ENCODE peak calls at places on chromosomes 13 and 19, in four cellular contexts. H is fibroblast of villous mesenchyme; N is stimulated activated CD4-positive, alpha-beta T cell treated with anti-CD3 and anti-CD28 coated beads, Interleukin-15, amount 100 ng/mL, for 1 hour; C is RPMI7951. Z is an unnamed sample.

GRCh38 chr19:38172001-38172400 is 52.0 kb downstream of the DPF1 start:
- DNase-seq in H (no peak), N (no peak), C (no peak), Z (no peak)

GRCh38 chr19:45470147-45471081 is 2.6 kb downstream of the FOSB start:
- DNase-seq in H (peak; percentile 32), N (peak; percentile 34), C (peak; percentile 79), Z (peak; percentile 83)

GRCh38 chr13:28611021-28611420 is 47.9 kb upstream of the POMP start:
- DNase-seq in H (no peak), N (no peak), C (peak; percentile 31), Z (peak; percentile 59)

GRCh38 chr13:75771818-75772217 is 135.7 kb downstream of the LMO7 start:
- DNase-seq in H (peak; percentile 71), N (no peak), C (peak; percentile 65), Z (peak; percentile 72)

GRCh38 chr13:112688560-112689497 is 1.0 kb upstream of the ATP11A start:
- DNase-seq in H (peak; percentile 40), N (no peak), C (no peak), Z (peak; percentile 46)

GRCh38 chr19:44050740-44051653 is 839 bp upstream of the ZNF223 start:
- DNase-seq in H (no peak), N (no peak), C (peak; percentile 23), Z (peak; percentile 17)

GRCh38 chr19:10471909-10472308 is 31.2 kb downstream of the KEAP1 start:
- DNase-seq in H (peak; percentile 49), N (no peak), C (peak; percentile 54), Z (peak; percentile 48)

GRCh38 chr19:392375-392970 is 16.5 kb downstream of the C2CD4C start:
- DNase-seq in H (no peak), N (no peak), C (no peak), Z (no peak)

GRCh38 chr19:55092423-55093318 is 17.0 kb downstream of the EPS8L1 start:
- DNase-seq in H (no peak), N (no peak), C (no peak), Z (no peak)

GRCh38 chr13:33089311-33089710 is 73.1 kb downstream of the KL start:
- DNase-seq in H (no peak), N (no peak), C (no peak), Z (no peak)

GRCh38 chr19:5679289-5680082 is 830 bp downstream of the MICOS13 start:
- DNase-seq in H (no peak), N (no peak), C (no peak), Z (no peak)

GRCh38 chr13:44713793-44714469 is 137.8 kb upstream of the TSC22D1 start:
- DNase-seq in H (peak; percentile 83), N (no peak), C (peak; percentile 97), Z (peak; percentile 89)

GRCh38 chr13:50358221-50358620 is 343.0 kb downstream of the KCNRG start:
- DNase-seq in H (no peak), N (no peak), C (peak; percentile 26), Z (no peak)

GRCh38 chr13:97316390-97316789 is 94.3 kb downstream of the MBNL2 start:
- DNase-seq in H (no peak), N (no peak), C (no peak), Z (no peak)

GRCh38 chr13:92963029-92963428 is 263.6 kb upstream of the GPC6 start:
- DNase-seq in H (no peak), N (no peak), C (no peak), Z (no peak)

GRCh38 chr19:30567535-30568232 is 195.5 kb downstream of the ZNF536 start:
- DNase-seq in H (no peak), N (no peak), C (no peak), Z (no peak)

GRCh38 chr19:13633109-13633508 is 126.8 kb upstream of the CACNA1A start:
- DNase-seq in H (peak; percentile 30), N (no peak), C (peak; percentile 80), Z (no peak)

GRCh38 chr13:107367258-107367657 is 799.3 kb upstream of the ARGLU1 start:
- DNase-seq in H (no peak), N (no peak), C (peak; percentile 48), Z (peak; percentile 60)

GRCh38 chr19:47723573-47723923 is 10.3 kb downstream of the EHD2 start:
- DNase-seq in H (peak; percentile 92), N (no peak), C (peak; percentile 86), Z (peak; percentile 94)

GRCh38 chr19:752652-753517 is 2.0 kb downstream of the MISP start:
- DNase-seq in H (peak; percentile 93), N (no peak), C (peak; percentile 91), Z (peak; percentile 76)

GRCh38 chr13:89982406-89983085 is 1364.9 kb upstream of the MIR17HG start:
- DNase-seq in H (peak; percentile 14), N (no peak), C (no peak), Z (peak; percentile 61)

GRCh38 chr19:5967994-5968430 is 9.9 kb downstream of the RANBP3 start:
- DNase-seq in H (peak; percentile 90), N (peak; percentile 26), C (peak; percentile 71), Z (peak; percentile 90)

GRCh38 chr13:56736966-56737365 is 403.8 kb upstream of the PRR20A start:
- DNase-seq in H (no peak), N (no peak), C (no peak), Z (no peak)

GRCh38 chr13:26853272-26853818 is 92.8 kb upstream of the GPR12 start:
- DNase-seq in H (peak; percentile 1), N (no peak), C (no peak), Z (no peak)

GRCh38 chr19:50214699-50215543 is 11.5 kb downstream of the MYH14 start:
- DNase-seq in H (no peak), N (no peak), C (no peak), Z (no peak)

GRCh38 chr19:9903341-9903740 is 33.0 kb downstream of the OLFM2 start:
- DNase-seq in H (no peak), N (no peak), C (no peak), Z (no peak)

GRCh38 chr19:47032171-47032811 is 12.7 kb downstream of the NPAS1 start:
- DNase-seq in H (no peak), N (peak; percentile 36), C (no peak), Z (no peak)

GRCh38 chr19:609001-609340 is 19.3 kb downstream of the HCN2 start:
- DNase-seq in H (peak; percentile 56), N (no peak), C (peak; percentile 80), Z (no peak)

Z was measured in mesenchymal stem cell.